ENCODE peak calls at places on chromosomes 6 and 20, in eight cellular contexts. G is lung, L is lower lobe of right lung, Q is right cardiac atrium, V is ascending aorta, T is GM23338, B is SJSA1, Z is Karpas-422. O is an unnamed sample.

GRCh38 chr6:30748851-30749540 is 4.6 kb upstream of the IER3 start:
- DNase-seq in L (no peak), V (no peak), B (no peak), G (no peak), T (no peak), Z (peak; percentile 9), Q (no peak), O (no peak)

GRCh38 chr20:33828912-33829560 is 17.9 kb downstream of the CHMP4B start:
- DNase-seq in G (no peak), L (no peak), B (no peak), Q (no peak), Z (no peak), T (no peak), V (no peak), O (no peak)

GRCh38 chr6:2896741-2897140 is 6.4 kb downstream of the SERPINB9 start:
- DNase-seq in Z (no peak), Q (no peak), L (no peak), T (no peak), B (no peak), G (no peak), V (no peak), O (no peak)

GRCh38 chr6:142845624-142846458 is 99.1 kb downstream of the HIVEP2 start:
- DNase-seq in L (peak; percentile 82), V (peak; percentile 43), Z (peak; percentile 45), Q (peak; percentile 95), T (peak; percentile 77), B (peak; percentile 97), G (peak; percentile 81), O (peak; percentile 91)

GRCh38 chr6:156840136-156840535 is 63.0 kb downstream of the ARID1B start:
- DNase-seq in V (no peak), L (no peak), Z (no peak), Q (no peak), T (no peak), B (no peak), G (no peak), O (no peak)

GRCh38 chr20:61295726-61296628 is 43.9 kb downstream of the CDH4 start:
- DNase-seq in Z (no peak), V (no peak), B (no peak), T (no peak), Q (no peak), L (no peak), G (no peak), O (peak; percentile 71)

GRCh38 chr6:36127462-36128016 is 2.8 kb upstream of the MAPK13 start:
- DNase-seq in L (peak; percentile 86), G (peak; percentile 80), T (no peak), Z (no peak), Q (peak; percentile 72), V (peak; percentile 54), B (peak; percentile 65), O (peak; percentile 92)

GRCh38 chr20:45781391-45781931 is 10.2 kb downstream of the WFDC3 start:
- DNase-seq in T (no peak), Z (no peak), G (peak; percentile 60), B (no peak), Q (peak; percentile 73), V (no peak), L (no peak), O (no peak)

GRCh38 chr20:19543114-19543513 is 214.9 kb upstream of the RIN2 start:
- DNase-seq in T (no peak), G (no peak), Z (no peak), B (no peak), V (no peak), Q (no peak), L (no peak), O (no peak)

GRCh38 chr20:45044084-45044573 is 56.8 kb downstream of the KCNS1 start:
- DNase-seq in T (peak; percentile 87), Z (peak; percentile 91), G (peak; percentile 45), Q (no peak), B (peak; percentile 54), V (no peak), L (no peak), O (no peak)

GRCh38 chr6:127547909-127548649 is 28.9 kb upstream of the C6orf58 start:
- DNase-seq in Q (no peak), B (no peak), L (no peak), Z (no peak), G (no peak), V (no peak), T (peak; percentile 32), O (no peak)

GRCh38 chr6:13014551-13015378 is 298.2 kb downstream of the PHACTR1 start:
- DNase-seq in V (no peak), G (no peak), Q (peak; percentile 57), T (peak; percentile 83), L (peak; percentile 62), Z (no peak), B (no peak), O (no peak)

GRCh38 chr6:134468633-134469032 is 150.7 kb upstream of the SGK1 start:
- DNase-seq in Q (no peak), G (no peak), T (no peak), Z (no peak), V (no peak), B (no peak), L (no peak), O (no peak)

GRCh38 chr6:131924881-131925474 is 26.2 kb downstream of the CCN2 start:
- DNase-seq in Z (peak; percentile 64), V (no peak), G (no peak), Q (no peak), L (no peak), B (no peak), T (peak; percentile 53), O (no peak)

GRCh38 chr20:35301426-35301825 is 9.2 kb upstream of the FAM83C start:
- DNase-seq in B (no peak), G (no peak), Z (no peak), L (no peak), Q (no peak), T (no peak), V (no peak), O (no peak)

GRCh38 chr6:19465760-19466159 is 371.4 kb upstream of the ID4 start:
- DNase-seq in V (no peak), B (peak; percentile 47), T (no peak), L (no peak), Z (no peak), G (no peak), Q (no peak), O (no peak)

GRCh38 chr6:129598244-129599187 is 111.5 kb downstream of the ARHGAP18 start:
- DNase-seq in Z (peak; percentile 87), T (peak; percentile 80), L (no peak), B (no peak), Q (no peak), G (no peak), V (no peak), O (no peak)

GRCh38 chr20:49367113-49367512 is 89.3 kb upstream of the ZNFX1 start:
- DNase-seq in B (no peak), G (no peak), T (no peak), L (no peak), Z (no peak), V (no peak), Q (no peak), O (no peak)

GRCh38 chr6:1081566-1081965 is 230.3 kb upstream of the FOXQ1 start:
- DNase-seq in T (no peak), G (no peak), V (no peak), L (no peak), Q (no peak), Z (no peak), B (no peak), O (no peak)

GRCh38 chr6:15817100-15817499 is 154.3 kb upstream of the DTNBP1 start:
- DNase-seq in Z (no peak), Q (no peak), V (no peak), T (no peak), L (no peak), G (no peak), B (no peak), O (no peak)

GRCh38 chr20:41222299-41222698 is 85.0 kb downstream of the PLCG1 start:
- DNase-seq in Z (no peak), B (no peak), G (no peak), L (no peak), V (no peak), T (no peak), Q (no peak), O (no peak)

GRCh38 chr20:58697201-58697866 is 4.7 kb downstream of the NPEPL1 start:
- DNase-seq in B (no peak), Z (no peak), L (no peak), Q (peak; percentile 29), V (no peak), T (no peak), G (no peak), O (peak; percentile 72)

GRCh38 chr20:18287915-18288747 is at the start of gene ZNF133:
- DNase-seq in V (peak; percentile 84), T (peak; percentile 97), Z (peak; percentile 98), G (peak; percentile 97), L (peak; percentile 98), B (peak; percentile 91), Q (peak; percentile 99), O (peak; percentile 98)

GRCh38 chr6:93917216-93917615 is 497.9 kb upstream of the EPHA7 start:
- DNase-seq in T (no peak), L (no peak), Q (no peak), B (no peak), V (no peak), G (no peak), Z (no peak), O (no peak)
- H3K27ac ChIP-seq in T (no peak overlapping the region), L (no peak overlapping the region), Q (no peak overlapping the region), B (no peak overlapping the region), V (no peak overlapping the region), G (no peak overlapping the region), Z (no peak overlapping the region), O (no peak overlapping the region)

GRCh38 chr6:44046516-44047178 is 80.6 kb downstream of the MRPL14 start:
- DNase-seq in V (no peak), T (no peak), G (no peak), B (no peak), Z (no peak), L (peak; percentile 14), Q (no peak), O (peak; percentile 36)
- H3K27ac ChIP-seq in V (no peak overlapping the region), T (no peak overlapping the region), G (no peak overlapping the region), B (no peak overlapping the region), Z (no peak overlapping the region), L (no peak overlapping the region), Q (no peak overlapping the region), O (no peak overlapping the region)

DNA sequence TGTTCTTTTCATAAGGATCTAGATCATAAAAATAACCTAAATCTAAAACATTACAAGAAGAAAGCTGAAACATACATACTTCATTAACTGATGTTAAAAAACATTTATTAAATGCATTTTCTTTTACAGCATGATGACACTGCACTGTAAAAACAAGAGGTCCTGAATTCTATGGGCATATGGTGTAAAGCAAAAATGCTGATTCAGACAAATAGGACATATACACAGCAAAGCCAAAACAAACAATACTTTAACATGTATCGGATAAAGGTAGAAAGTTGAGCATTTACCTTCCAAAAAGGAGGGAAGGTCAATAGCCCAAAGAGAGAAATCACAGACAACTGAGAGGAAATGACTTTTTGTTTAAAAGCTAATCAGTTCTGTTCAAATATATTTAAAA is 221.5 kb downstream of the RNGTT start:
- DNase-seq in Z (no peak), Q (no peak), T (no peak), V (no peak), L (no peak), G (no peak), B (no peak), O (no peak)
- H3K27ac ChIP-seq in Z (no peak overlapping the region), Q (no peak overlapping the region), T (no peak overlapping the region), V (no peak overlapping the region), L (no peak overlapping the region), G (no peak overlapping the region), B (no peak overlapping the region), O (no peak overlapping the region)

DNA sequence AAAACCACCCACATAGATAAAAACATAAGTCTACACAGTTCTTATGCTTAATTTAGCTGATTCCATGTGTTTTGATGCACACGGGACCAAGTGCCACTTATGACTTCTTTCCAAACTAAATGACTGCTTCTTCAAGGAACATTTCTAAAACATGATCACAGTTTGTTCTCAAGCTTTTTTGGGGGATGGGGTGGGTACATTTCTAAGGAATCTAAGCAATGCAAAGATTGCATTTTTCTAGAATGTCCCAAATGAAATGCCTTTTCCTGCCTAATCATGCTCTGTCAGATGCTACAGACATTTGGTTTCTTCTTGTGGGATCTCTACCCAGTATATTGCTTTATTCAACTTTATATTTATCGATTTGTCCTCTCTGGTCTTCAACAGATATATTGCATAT is 496.8 kb upstream of the JAG1 start:
- DNase-seq in L (no peak), T (peak; percentile 34), Z (no peak), G (no peak), Q (no peak), B (no peak), V (no peak), O (no peak)
- H3K27ac ChIP-seq in L (no peak overlapping the region), T (no peak overlapping the region), Z (no peak overlapping the region), G (no peak overlapping the region), Q (no peak overlapping the region), B (peak overlapping the region; percentile 80), V (peak overlapping the region; percentile 51), O (peak overlapping the region; percentile 49)